ENCODE peak calls at places on chromosomes 3 and 15, in seven cellular contexts. I, M, G, V, Q, U and X are unnamed samples.

GRCh38 chr15:75313116-75313845 is 22.6 kb upstream of the COMMD4 start:
- DNase-seq in V (no peak), G (no peak), M (no peak), U (no peak), Q (no peak), I (no peak), X (no peak)

GRCh38 chr15:74768771-74769342 is 13.0 kb upstream of the CSK start:
- DNase-seq in I (no peak), V (peak), M (peak), Q (peak), U (peak), G (no peak), X (no peak)

GRCh38 chr3:124078978-124079911 is 87.3 kb upstream of the ROPN1 start:
- DNase-seq in M (peak), U (peak), V (no peak), I (no peak), Q (no peak), G (no peak), X (peak)

GRCh38 chr15:47367991-47368390 is 349.3 kb upstream of the SEMA6D start:
- DNase-seq in V (no peak), G (no peak), M (no peak), I (no peak), U (no peak), Q (no peak), X (no peak)

GRCh38 chr3:138249636-138250035 is 62.5 kb downstream of the ARMC8 start:
- DNase-seq in Q (no peak), G (no peak), U (no peak), V (no peak), I (no peak), M (no peak), X (no peak)

GRCh38 chr3:46960081-46960701 is 16.4 kb downstream of the CCDC12 start:
- DNase-seq in U (peak), G (peak), M (peak), V (no peak), I (no peak), Q (no peak), X (peak)

GRCh38 chr15:79050341-79050740 is 40.2 kb downstream of the RASGRF1 start:
- DNase-seq in Q (no peak), M (no peak), V (no peak), G (no peak), I (no peak), U (no peak), X (no peak)

GRCh38 chr15:68775671-68776476 is 44.8 kb downstream of the ANP32A start:
- DNase-seq in Q (no peak), V (no peak), U (no peak), M (peak), I (no peak), G (peak), X (no peak)

GRCh38 chr15:33587773-33588172 is 277.0 kb downstream of the RYR3 start:
- DNase-seq in G (peak), I (no peak), M (peak), Q (no peak), U (no peak), V (no peak), X (no peak)

GRCh38 chr3:89314454-89314853 is 207.0 kb downstream of the EPHA3 start:
- DNase-seq in M (peak), V (peak), Q (no peak), G (peak), I (peak), U (no peak), X (peak)
- TF ChIP-seq CTCF in M (peak), V (no peak), Q (no peak), G (peak), I (peak), U (no peak), X (peak)

DNA sequence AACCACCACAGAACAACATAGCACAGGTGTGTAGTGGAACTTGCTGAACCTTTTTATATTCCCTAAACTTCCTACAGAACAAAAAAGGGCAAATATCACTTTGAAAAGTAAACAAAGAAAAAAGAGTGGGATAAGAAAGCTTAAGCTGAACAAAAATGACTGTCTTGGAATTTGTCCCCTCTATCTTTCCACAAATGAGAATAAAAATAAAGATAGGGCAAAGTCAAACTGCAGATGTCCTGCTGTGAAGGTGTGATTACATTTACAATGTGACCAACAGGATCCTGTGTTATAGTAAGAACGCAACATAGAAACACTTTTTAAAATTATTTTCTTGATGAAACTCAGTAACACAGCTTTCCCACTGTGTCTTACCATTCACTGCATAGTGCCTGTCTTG is 67.6 kb downstream of the DENND4A start:
- DNase-seq in U (no peak), V (no peak), M (no peak), Q (no peak), G (no peak), I (no peak), X (no peak)
- TF ChIP-seq CTCF in U (no peak), V (no peak), M (no peak), Q (no peak), G (no peak), I (no peak), X (no peak)

GRCh38 chr3:67601919-67602608 is 52.3 kb downstream of the SUCLG2 start:
- DNase-seq in M (peak), Q (no peak), V (no peak), U (no peak), I (no peak), G (peak), X (no peak)

GRCh38 chr3:67601385-67601784 is 53.0 kb downstream of the SUCLG2 start:
- DNase-seq in U (no peak), V (no peak), G (no peak), Q (no peak), M (no peak), I (no peak), X (peak)

GRCh38 chr3:67602816-67603215 is 51.6 kb downstream of the SUCLG2 start:
- DNase-seq in M (no peak), I (no peak), Q (no peak), G (no peak), V (no peak), U (no peak), X (no peak)

GRCh38 chr3:67608034-67608433 is 46.4 kb downstream of the SUCLG2 start:
- DNase-seq in M (no peak), U (no peak), Q (no peak), G (no peak), V (no peak), I (no peak), X (no peak)

GRCh38 chr3:67605377-67605776 is 49.0 kb downstream of the SUCLG2 start:
- DNase-seq in Q (no peak), G (peak), I (peak), V (no peak), M (peak), U (no peak), X (peak)
- TF ChIP-seq CTCF in Q (no peak), G (peak), I (peak), V (no peak), M (peak), U (no peak), X (peak)

GRCh38 chr3:136277634-136278033 is 27.5 kb downstream of the PCCB start:
- DNase-seq in M (no peak), G (no peak), Q (peak), I (no peak), V (no peak), U (no peak), X (peak)

GRCh38 chr3:136277115-136277514 is 27.0 kb downstream of the PCCB start:
- DNase-seq in V (no peak), M (no peak), Q (no peak), U (no peak), I (no peak), G (no peak), X (no peak)

GRCh38 chr3:136279092-136279491 is 29.0 kb downstream of the PCCB start:
- DNase-seq in I (no peak), V (no peak), G (no peak), M (no peak), U (no peak), Q (no peak), X (no peak)

GRCh38 chr3:136280961-136281360 is 30.8 kb downstream of the PCCB start:
- DNase-seq in V (no peak), I (no peak), Q (no peak), U (no peak), M (no peak), G (no peak), X (no peak)

GRCh38 chr3:136276049-136276755 is 26.1 kb downstream of the PCCB start:
- DNase-seq in I (no peak), U (no peak), G (no peak), Q (no peak), M (no peak), V (no peak), X (peak)
- TF ChIP-seq CTCF in I (no peak), U (no peak), G (no peak), Q (no peak), M (peak), V (no peak), X (peak)

DNA sequence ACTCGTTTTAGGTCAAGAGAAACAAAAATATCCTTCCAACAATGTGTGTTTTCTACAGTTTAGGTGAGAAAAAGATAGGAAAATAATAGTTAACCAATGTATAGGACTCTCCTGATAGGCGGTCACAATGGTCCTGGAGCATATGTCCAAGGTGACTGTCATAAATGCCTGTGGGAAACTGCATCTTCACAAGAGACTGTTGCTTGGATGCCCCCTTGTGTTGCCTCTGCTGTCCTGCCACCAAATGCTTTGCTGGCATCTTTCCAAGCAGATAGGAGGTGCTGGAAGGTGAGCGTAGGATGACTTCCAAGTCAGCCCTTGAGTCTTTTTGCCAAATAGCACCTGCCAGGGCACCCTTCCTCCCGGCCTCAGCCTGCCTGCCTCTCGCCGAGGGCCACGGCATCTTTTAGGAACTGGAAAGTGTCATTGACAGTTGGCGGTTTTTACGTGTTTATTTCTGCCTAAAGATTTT is 24.1 kb upstream of the SACM1L start:
- DNase-seq in V (no peak), G (no peak), M (no peak), Q (peak), I (no peak), U (peak), X (peak)
- TF ChIP-seq CTCF in V (peak), G (no peak), M (peak), Q (peak), I (peak), U (peak), X (peak)

GRCh38 chr15:83118291-83118827 is 10.9 kb downstream of the TM6SF1 start:
- DNase-seq in V (no peak), Q (no peak), M (no peak), U (no peak), G (no peak), I (no peak), X (no peak)
- TF ChIP-seq CTCF in V (no peak), Q (no peak), M (no peak), U (no peak), G (no peak), I (no peak), X (no peak)

DNA sequence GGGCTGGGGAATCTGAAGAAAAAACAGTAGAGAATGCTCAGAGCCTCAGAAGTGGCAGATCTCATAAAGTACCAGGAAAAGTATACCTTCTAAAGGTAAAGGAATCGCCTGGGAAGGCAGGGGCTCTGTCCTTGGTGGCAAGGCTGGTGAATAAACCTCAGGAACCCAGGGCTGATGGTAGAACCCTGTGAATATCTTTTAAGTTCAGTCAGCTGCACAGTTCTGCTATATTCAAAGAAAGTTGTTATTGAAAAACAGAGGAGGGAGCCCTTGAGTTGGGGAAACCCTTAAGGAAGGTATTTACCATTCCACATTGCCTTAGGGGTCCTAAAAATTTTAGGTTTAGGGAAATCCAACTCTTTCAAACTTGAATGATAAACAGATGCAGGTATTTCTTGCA is 31.2 kb downstream of the ZPLD1 start:
- DNase-seq in G (no peak), V (no peak), Q (no peak), U (no peak), M (no peak), I (no peak), X (no peak)
- TF ChIP-seq CTCF in G (no peak), V (no peak), Q (no peak), U (no peak), M (peak), I (peak), X (no peak)

DNA sequence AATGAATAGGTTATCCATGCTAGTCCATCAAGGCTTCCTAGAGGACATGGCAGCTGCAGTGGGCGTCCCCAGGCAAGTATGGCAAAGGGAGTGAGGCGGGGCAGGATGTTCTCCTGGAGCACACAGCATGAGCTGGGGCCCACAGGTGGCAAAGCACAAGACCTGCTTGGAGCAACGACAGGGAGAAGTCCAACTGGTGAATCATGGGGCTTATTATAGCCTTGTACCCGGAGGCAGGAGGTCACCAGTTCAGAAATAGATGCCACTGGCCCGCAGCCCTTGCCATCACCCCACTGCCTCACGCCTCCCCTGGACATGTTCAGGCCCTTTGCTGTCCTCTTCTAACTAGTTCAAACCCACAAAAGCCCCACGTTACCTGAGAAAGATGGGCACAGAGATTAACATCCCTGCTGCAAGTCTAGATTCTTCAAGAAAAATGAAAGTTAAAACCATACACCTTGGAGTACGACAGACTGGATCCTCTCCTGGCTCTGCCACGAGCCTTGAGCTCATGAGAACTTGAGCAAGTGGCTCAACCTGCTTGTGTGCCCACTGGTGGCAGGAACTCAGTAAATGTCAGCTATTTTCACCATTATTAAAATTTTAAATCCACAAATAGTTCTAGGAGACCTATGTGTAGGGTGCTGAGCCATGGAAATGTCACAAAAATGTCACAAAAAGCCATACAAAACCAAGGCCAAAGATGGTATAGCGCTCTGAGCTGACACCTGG is 1.8 kb upstream of the SRGAP3 start:
- DNase-seq in I (no peak), M (no peak), V (no peak), G (no peak), U (no peak), Q (no peak), X (peak)
- TF ChIP-seq CTCF in I (no peak), M (no peak), V (no peak), G (peak), U (no peak), Q (no peak), X (peak)

DNA sequence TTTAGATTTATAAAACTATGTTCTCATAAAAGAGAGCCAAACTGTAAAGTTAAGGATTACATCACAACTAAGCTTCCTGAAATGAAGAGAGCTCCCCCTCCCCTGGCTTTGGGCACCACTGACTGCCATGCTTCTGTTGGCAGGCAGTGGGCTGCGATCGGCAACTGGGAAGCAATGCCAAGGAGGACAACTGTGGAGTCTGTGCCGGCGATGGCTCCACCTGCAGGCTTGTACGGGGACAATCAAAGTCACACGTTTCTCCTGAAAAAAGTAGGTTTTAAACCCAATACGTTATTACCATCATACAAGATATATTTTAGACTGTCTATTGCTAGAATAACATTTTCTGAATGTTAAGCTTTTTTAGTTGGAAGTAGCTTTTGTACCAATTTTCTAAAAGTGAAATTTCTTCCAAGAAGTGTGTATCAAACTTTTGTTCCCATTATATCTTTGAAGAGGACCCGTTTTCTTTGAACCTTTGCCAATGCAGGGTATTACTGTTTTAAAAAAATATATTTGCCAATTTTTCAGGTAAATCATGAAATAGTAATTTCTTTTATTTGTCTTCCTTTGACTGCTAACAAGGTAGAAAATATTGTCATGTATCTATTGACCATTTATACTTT is 184.1 kb downstream of the ADAMTSL3 start:
- DNase-seq in V (peak), I (no peak), M (no peak), Q (peak), U (peak), G (no peak), X (peak)
- TF ChIP-seq CTCF in V (peak), I (peak), M (peak), Q (no peak), U (peak), G (peak), X (peak)

DNA sequence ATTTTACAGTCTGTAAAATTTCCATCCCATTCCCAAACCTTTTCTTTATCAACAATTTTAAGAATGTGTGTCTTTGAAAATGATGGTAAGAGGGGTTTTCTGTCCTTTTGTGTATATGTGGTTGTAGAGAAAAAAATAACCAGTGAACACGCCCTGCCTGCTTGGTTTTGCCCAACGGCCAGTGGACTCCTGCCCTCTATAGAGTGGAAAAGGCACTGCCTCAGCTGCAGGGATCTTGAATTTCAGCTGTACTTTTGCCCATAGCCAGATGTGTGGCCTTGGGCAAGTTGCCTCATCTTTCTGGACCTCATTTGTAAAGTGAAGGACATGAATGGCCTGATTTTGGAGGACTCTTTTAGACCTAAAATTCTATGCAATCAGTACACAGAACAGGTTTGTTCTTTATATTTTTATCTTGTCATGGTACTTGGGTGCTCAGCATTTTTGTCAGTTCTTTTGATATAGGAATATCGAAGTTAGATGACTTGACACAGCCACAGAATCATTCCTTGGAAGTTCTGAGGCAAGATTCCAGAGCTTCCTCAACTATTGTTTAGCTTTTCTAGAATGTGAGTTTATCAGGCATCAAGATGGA is 81.0 kb downstream of the CLDN11 start:
- DNase-seq in V (no peak), I (no peak), M (peak), G (no peak), U (peak), Q (peak), X (peak)
- TF ChIP-seq CTCF in V (peak), I (peak), M (peak), G (peak), U (peak), Q (peak), X (peak)